ENCODE peak calls at places on chromosomes 3 and 15, in seven cellular contexts. M, Q, L, J, G, E and S are unnamed samples.

GRCh38 chr3:171950373-171950772 is 89.0 kb upstream of the FNDC3B start:
- DNase-seq in M (no peak), Q (peak; percentile 53), G (peak; percentile 12), L (peak; percentile 63), E (no peak), J (no peak), S (peak; percentile 42)

GRCh38 chr3:119255214-119255613 is 14.5 kb upstream of the B4GALT4 start:
- DNase-seq in Q (no peak), G (no peak), E (no peak), M (no peak), J (no peak), L (no peak), S (no peak)

GRCh38 chr3:151560750-151561149 is 99.9 kb upstream of the IGSF10 start:
- DNase-seq in G (no peak), E (no peak), M (no peak), L (no peak), Q (no peak), J (no peak), S (no peak)

GRCh38 chr3:61802772-61803171 is 241.4 kb downstream of the PTPRG start:
- DNase-seq in E (no peak), G (no peak), L (no peak), J (no peak), M (no peak), Q (no peak), S (no peak)

GRCh38 chr15:55742498-55742926 is 440 bp downstream of the PRTG start:
- DNase-seq in M (no peak), Q (no peak), E (no peak), G (peak; percentile 35), L (peak; percentile 48), J (peak; percentile 18), S (no peak)

GRCh38 chr3:170330366-170330765 is 27.1 kb upstream of the SKIL start:
- DNase-seq in G (no peak), E (no peak), L (peak; percentile 31), J (no peak), M (no peak), Q (no peak), S (no peak)

GRCh38 chr3:44039006-44039405 is 202.7 kb upstream of the TOPAZ1 start:
- DNase-seq in Q (no peak), G (no peak), J (no peak), L (no peak), M (no peak), E (no peak), S (no peak)

GRCh38 chr3:15527031-15527459 is 5.5 kb upstream of the COLQ start:
- DNase-seq in J (no peak), M (no peak), E (no peak), L (peak; percentile 24), Q (peak; percentile 31), G (no peak), S (peak; percentile 51)

GRCh38 chr15:65245096-65245849 is 34.0 kb upstream of the CILP start:
- DNase-seq in M (no peak), E (no peak), Q (no peak), J (no peak), G (no peak), L (peak; percentile 61), S (no peak)

GRCh38 chr3:147360936-147361670 is 45.2 kb downstream of the ZIC4 start:
- DNase-seq in G (no peak), M (no peak), J (no peak), E (no peak), Q (no peak), L (peak; percentile 42), S (no peak)

GRCh38 chr15:48062476-48062875 is 58.3 kb upstream of the SLC24A5 start:
- DNase-seq in L (peak; percentile 73), J (no peak), E (no peak), G (no peak), M (no peak), Q (peak; percentile 11), S (no peak)

GRCh38 chr3:43215684-43216336 is 70.5 kb upstream of the SNRK start:
- DNase-seq in G (no peak), M (no peak), L (no peak), E (no peak), Q (no peak), J (no peak), S (no peak)

GRCh38 chr3:182284793-182285192 is 508.5 kb upstream of the ATP11B start:
- DNase-seq in J (no peak), E (no peak), Q (no peak), G (no peak), M (no peak), L (no peak), S (no peak)

GRCh38 chr3:84077479-84077878 is 881.3 kb upstream of the CADM2 start:
- DNase-seq in G (peak; percentile 1), E (no peak), Q (no peak), M (no peak), J (no peak), L (peak; percentile 5), S (no peak)

GRCh38 chr15:28935316-28935715 is 49.5 kb downstream of the APBA2 start:
- DNase-seq in J (peak; percentile 44), G (peak; percentile 3), Q (peak; percentile 23), M (peak; percentile 33), E (peak; percentile 46), L (peak; percentile 21), S (no peak)

GRCh38 chr15:70879386-70879785 is 12.8 kb downstream of the THAP10 start:
- DNase-seq in J (no peak), E (no peak), G (no peak), M (no peak), Q (peak; percentile 47), L (peak; percentile 53), S (no peak)

GRCh38 chr3:61358364-61358763 is 107.1 kb upstream of the FHIT start:
- DNase-seq in Q (no peak), G (no peak), M (no peak), E (no peak), J (peak; percentile 56), L (peak; percentile 1), S (no peak)

GRCh38 chr3:109188726-109189125 is 52.2 kb downstream of the C3orf85 start:
- DNase-seq in M (no peak), G (no peak), J (no peak), Q (no peak), E (no peak), L (no peak), S (no peak)

GRCh38 chr3:101189786-101190185 is 130.6 kb downstream of the IMPG2 start:
- DNase-seq in G (no peak), E (no peak), Q (no peak), M (no peak), L (peak; percentile 71), J (no peak), S (no peak)

GRCh38 chr3:15050405-15051092 is 14.6 kb downstream of the MRPS25 start:
- DNase-seq in J (peak; percentile 79), Q (no peak), G (no peak), L (no peak), M (no peak), E (no peak), S (no peak)

GRCh38 chr3:122246214-122246613 is 62.7 kb downstream of the CASR start:
- DNase-seq in J (no peak), E (no peak), G (no peak), Q (no peak), M (no peak), L (no peak), S (no peak)

GRCh38 chr15:65579762-65580161 is 31.2 kb downstream of the INTS14 start:
- DNase-seq in G (no peak), E (no peak), Q (no peak), M (no peak), L (no peak), J (no peak), S (no peak)